ENCODE peak calls at places on chromosomes 16 and 17, in eight cellular contexts. One of them, this sample, is unnamed.

GRCh38 chr17:78356163-78356713 is 3.6 kb downstream of the SOCS3 start:
- DNase-seq in tibial nerve: no peak
- DNase-seq in Peyer's patch: peak; percentile 93
- DNase-seq in adrenal gland: peak; percentile 64
- DNase-seq in cardiac muscle cell: peak; percentile 43
- DNase-seq in AG04450: peak; percentile 78
- DNase-seq in heart right ventricle: peak; percentile 25
- DNase-seq in HL-60: peak; percentile 83
- DNase-seq in this sample: peak; percentile 86

GRCh38 chr16:55009581-55009980 is 78.9 kb downstream of the IRX5 start:
- DNase-seq in cardiac muscle cell: no peak
- DNase-seq in tibial nerve: no peak
- DNase-seq in Peyer's patch: no peak
- DNase-seq in AG04450: no peak
- DNase-seq in adrenal gland: no peak
- DNase-seq in HL-60: no peak
- DNase-seq in heart right ventricle: no peak
- DNase-seq in this sample: no peak

GRCh38 chr16:28324235-28324886 is 32.0 kb downstream of the SBK1 start:
- DNase-seq in heart right ventricle: no peak
- DNase-seq in Peyer's patch: peak; percentile 30
- DNase-seq in cardiac muscle cell: no peak
- DNase-seq in adrenal gland: no peak
- DNase-seq in AG04450: no peak
- DNase-seq in HL-60: no peak
- DNase-seq in tibial nerve: no peak
- DNase-seq in this sample: no peak

GRCh38 chr17:83150369-83151055 is 71.1 kb downstream of the METRNL start:
- DNase-seq in Peyer's patch: no peak
- DNase-seq in tibial nerve: no peak
- DNase-seq in HL-60: no peak
- DNase-seq in AG04450: no peak
- DNase-seq in adrenal gland: no peak
- DNase-seq in heart right ventricle: no peak
- DNase-seq in cardiac muscle cell: no peak
- DNase-seq in this sample: no peak

GRCh38 chr17:39737761-39738567 is at the start of gene GRB7:
- DNase-seq in cardiac muscle cell: peak; percentile 34
- DNase-seq in HL-60: no peak
- DNase-seq in tibial nerve: no peak
- DNase-seq in Peyer's patch: peak; percentile 87
- DNase-seq in adrenal gland: no peak
- DNase-seq in AG04450: no peak
- DNase-seq in heart right ventricle: no peak
- DNase-seq in this sample: no peak

GRCh38 chr17:71011389-71011788 is 842.1 kb downstream of the KCNJ2 start:
- DNase-seq in HL-60: no peak
- DNase-seq in AG04450: no peak
- DNase-seq in adrenal gland: no peak
- DNase-seq in heart right ventricle: no peak
- DNase-seq in Peyer's patch: no peak
- DNase-seq in cardiac muscle cell: peak; percentile 42
- DNase-seq in tibial nerve: no peak
- DNase-seq in this sample: no peak

GRCh38 chr16:14628806-14629611 is 1.1 kb downstream of the PARN start:
- DNase-seq in cardiac muscle cell: no peak
- DNase-seq in tibial nerve: no peak
- DNase-seq in AG04450: no peak
- DNase-seq in heart right ventricle: no peak
- DNase-seq in adrenal gland: no peak
- DNase-seq in Peyer's patch: no peak
- DNase-seq in HL-60: no peak
- DNase-seq in this sample: peak; percentile 21

GRCh38 chr17:29357821-29358232 is 32.3 kb upstream of the TAOK1 start:
- DNase-seq in AG04450: no peak
- DNase-seq in Peyer's patch: no peak
- DNase-seq in HL-60: no peak
- DNase-seq in tibial nerve: no peak
- DNase-seq in cardiac muscle cell: no peak
- DNase-seq in adrenal gland: no peak
- DNase-seq in heart right ventricle: no peak
- DNase-seq in this sample: no peak

GRCh38 chr17:29590261-29590978 is 972 bp upstream of the GIT1 start:
- DNase-seq in HL-60: no peak
- DNase-seq in adrenal gland: peak; percentile 36
- DNase-seq in heart right ventricle: peak; percentile 24
- DNase-seq in AG04450: no peak
- DNase-seq in tibial nerve: no peak
- DNase-seq in cardiac muscle cell: no peak
- DNase-seq in Peyer's patch: no peak
- DNase-seq in this sample: no peak

GRCh38 chr16:11052080-11052808 is 107.9 kb downstream of the CLEC16A start:
- DNase-seq in heart right ventricle: no peak
- DNase-seq in tibial nerve: no peak
- DNase-seq in HL-60: peak; percentile 93
- DNase-seq in adrenal gland: no peak
- DNase-seq in cardiac muscle cell: no peak
- DNase-seq in AG04450: no peak
- DNase-seq in Peyer's patch: peak; percentile 64
- DNase-seq in this sample: no peak

DNA sequence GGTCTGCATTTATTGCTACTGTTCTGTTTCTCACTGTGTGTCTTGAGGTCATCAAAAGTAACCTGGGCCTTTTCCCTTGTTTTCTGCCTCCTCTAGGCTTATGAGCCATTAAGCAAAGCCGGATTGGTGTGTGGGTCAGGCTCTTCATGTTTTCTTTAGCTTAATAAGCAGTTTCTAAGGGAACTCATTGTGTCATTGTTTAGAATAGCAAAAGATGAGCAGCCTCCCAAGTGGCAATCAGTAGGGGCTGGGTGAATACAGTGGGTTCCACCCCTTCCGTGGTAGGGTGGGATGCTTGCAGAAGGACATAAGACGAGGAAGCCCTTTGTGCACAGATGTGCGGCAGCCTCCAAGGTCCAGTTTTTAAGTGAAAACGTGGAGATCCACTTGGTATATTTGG is 34.5 kb downstream of the ABCC1 start:
- DNase-seq in tibial nerve: no peak
- DNase-seq in heart right ventricle: no peak
- DNase-seq in HL-60: no peak
- DNase-seq in cardiac muscle cell: no peak
- DNase-seq in adrenal gland: no peak
- DNase-seq in Peyer's patch: no peak
- DNase-seq in AG04450: no peak
- DNase-seq in this sample: no peak
- H3K27ac ChIP-seq in tibial nerve: no peak overlapping the region
- H3K27ac ChIP-seq in heart right ventricle: no peak overlapping the region
- H3K27ac ChIP-seq in HL-60: no peak overlapping the region
- H3K27ac ChIP-seq in cardiac muscle cell: no peak overlapping the region
- H3K27ac ChIP-seq in adrenal gland: no peak overlapping the region
- H3K27ac ChIP-seq in Peyer's patch: no peak overlapping the region
- H3K27ac ChIP-seq in AG04450: peak overlapping the region; percentile 23
- H3K27ac ChIP-seq in this sample: no peak overlapping the region

GRCh38 chr17:76381633-76382304 is 2.6 kb upstream of the SPHK1 start:
- DNase-seq in HL-60: peak; percentile 85
- DNase-seq in tibial nerve: peak; percentile 50
- DNase-seq in Peyer's patch: no peak
- DNase-seq in heart right ventricle: peak; percentile 26
- DNase-seq in AG04450: no peak
- DNase-seq in adrenal gland: no peak
- DNase-seq in cardiac muscle cell: no peak
- DNase-seq in this sample: no peak
- H3K4me3 ChIP-seq in HL-60: peak overlapping the region; percentile 58
- H3K4me3 ChIP-seq in tibial nerve: peak overlapping the region; percentile 60
- H3K4me3 ChIP-seq in Peyer's patch: no peak overlapping the region
- H3K4me3 ChIP-seq in heart right ventricle: no peak overlapping the region
- H3K4me3 ChIP-seq in AG04450: peak overlapping the region; percentile 74
- H3K4me3 ChIP-seq in adrenal gland: no peak overlapping the region
- H3K4me3 ChIP-seq in cardiac muscle cell: no peak overlapping the region
- H3K4me3 ChIP-seq in this sample: no peak overlapping the region

GRCh38 chr16:84583995-84584394 is 33.9 kb downstream of the COTL1 start:
- DNase-seq in AG04450: no peak
- DNase-seq in Peyer's patch: no peak
- DNase-seq in cardiac muscle cell: no peak
- DNase-seq in heart right ventricle: no peak
- DNase-seq in adrenal gland: no peak
- DNase-seq in HL-60: no peak
- DNase-seq in tibial nerve: no peak
- DNase-seq in this sample: no peak

GRCh38 chr16:84581161-84581560 is 36.7 kb downstream of the COTL1 start:
- DNase-seq in AG04450: no peak
- DNase-seq in cardiac muscle cell: no peak
- DNase-seq in tibial nerve: no peak
- DNase-seq in Peyer's patch: no peak
- DNase-seq in HL-60: no peak
- DNase-seq in heart right ventricle: no peak
- DNase-seq in adrenal gland: no peak
- DNase-seq in this sample: no peak

GRCh38 chr16:84585472-84585871 is 32.4 kb downstream of the COTL1 start:
- DNase-seq in heart right ventricle: no peak
- DNase-seq in HL-60: peak; percentile 44
- DNase-seq in tibial nerve: no peak
- DNase-seq in AG04450: no peak
- DNase-seq in adrenal gland: no peak
- DNase-seq in Peyer's patch: no peak
- DNase-seq in cardiac muscle cell: no peak
- DNase-seq in this sample: no peak

GRCh38 chr16:84584678-84585077 is 33.2 kb downstream of the COTL1 start:
- DNase-seq in Peyer's patch: no peak
- DNase-seq in tibial nerve: no peak
- DNase-seq in heart right ventricle: no peak
- DNase-seq in cardiac muscle cell: no peak
- DNase-seq in AG04450: no peak
- DNase-seq in adrenal gland: no peak
- DNase-seq in HL-60: no peak
- DNase-seq in this sample: no peak

DNA sequence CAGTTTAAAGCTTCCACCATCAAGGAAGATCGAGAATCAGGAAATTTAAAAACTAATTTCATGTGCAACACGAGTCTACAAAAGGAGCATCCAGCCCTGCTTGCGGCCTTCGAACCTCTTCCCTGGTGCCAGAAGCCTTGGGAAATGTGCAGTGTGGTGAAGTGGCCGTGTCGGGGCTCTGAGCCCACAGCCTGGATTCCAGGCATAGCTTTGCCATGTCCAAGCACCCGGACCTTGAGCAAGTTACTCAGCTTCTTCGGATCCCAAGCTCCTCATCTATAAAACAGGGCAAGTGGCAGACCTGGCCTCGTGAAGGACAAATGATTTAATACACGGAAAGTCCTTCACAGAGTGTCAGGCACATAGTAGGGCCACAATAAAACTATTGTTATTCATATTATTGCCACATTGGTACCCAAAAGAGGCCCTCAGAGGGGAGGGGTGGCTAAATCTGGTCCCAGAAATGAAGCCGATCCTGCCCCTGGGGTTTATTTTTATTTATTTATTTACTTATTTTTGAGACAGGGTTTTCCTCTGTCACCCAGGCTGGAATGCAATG is 34.8 kb downstream of the COTL1 start:
- DNase-seq in AG04450: peak; percentile 45
- DNase-seq in tibial nerve: no peak
- DNase-seq in Peyer's patch: no peak
- DNase-seq in HL-60: no peak
- DNase-seq in adrenal gland: peak; percentile 65
- DNase-seq in heart right ventricle: no peak
- DNase-seq in cardiac muscle cell: peak; percentile 47
- DNase-seq in this sample: no peak
- TF ChIP-seq CTCF in AG04450: no peak
- TF ChIP-seq CTCF in tibial nerve: no peak
- TF ChIP-seq CTCF in Peyer's patch: no peak
- TF ChIP-seq CTCF in HL-60: no peak
- TF ChIP-seq CTCF in adrenal gland: no peak
- TF ChIP-seq CTCF in heart right ventricle: no peak
- TF ChIP-seq CTCF in cardiac muscle cell: no peak
- TF ChIP-seq CTCF in this sample: no peak

GRCh38 chr17:15233971-15234370 is 31.2 kb downstream of the PMP22 start:
- DNase-seq in tibial nerve: no peak
- DNase-seq in cardiac muscle cell: no peak
- DNase-seq in Peyer's patch: no peak
- DNase-seq in heart right ventricle: no peak
- DNase-seq in AG04450: no peak
- DNase-seq in adrenal gland: no peak
- DNase-seq in HL-60: no peak
- DNase-seq in this sample: no peak
- H3K27ac ChIP-seq in tibial nerve: peak overlapping the region; percentile 67
- H3K27ac ChIP-seq in cardiac muscle cell: no peak overlapping the region
- H3K27ac ChIP-seq in Peyer's patch: no peak overlapping the region
- H3K27ac ChIP-seq in heart right ventricle: peak overlapping the region; percentile 35
- H3K27ac ChIP-seq in AG04450: no peak overlapping the region
- H3K27ac ChIP-seq in adrenal gland: no peak overlapping the region
- H3K27ac ChIP-seq in HL-60: no peak overlapping the region
- H3K27ac ChIP-seq in this sample: no peak overlapping the region

This sample was measured in CD8-positive, alpha-beta T cell.